ENCODE peak calls at places on chromosomes 5 and 9, in eight cellular contexts. B is fibroblast of the aortic adventitia, C is sigmoid colon, I is ovary, G is PC-9, R is mammary epithelial cell, A is endodermal cell, W is cardiac fibroblast. F is an unnamed sample.
A peak's percentile ranks its signal among the peaks of the same experiment; 100 is the strongest.

GRCh38 chr9:84736076-84736475 is 66.5 kb downstream of the NTRK2 start:
- DNase-seq in C (no peak), I (no peak), G (no peak), R (no peak), W (peak; percentile 1), A (peak; percentile 71), B (no peak), F (no peak)

GRCh38 chr9:16485575-16486321 is 384.7 kb downstream of the BNC2 start:
- DNase-seq in A (peak; percentile 92), G (no peak), C (no peak), R (no peak), I (no peak), W (no peak), B (no peak), F (no peak)

GRCh38 chr9:86721843-86722705 is 225.2 kb downstream of the GAS1 start:
- DNase-seq in W (peak; percentile 97), R (peak; percentile 72), B (peak; percentile 99), C (peak; percentile 87), I (peak; percentile 52), A (no peak), G (peak; percentile 31), F (peak; percentile 97)

GRCh38 chr5:131265318-131265803 is 1.5 kb downstream of the CDC42SE2 start:
- DNase-seq in R (no peak), W (peak; percentile 20), C (no peak), G (no peak), B (peak; percentile 32), A (no peak), I (no peak), F (peak; percentile 51)

GRCh38 chr5:62931081-62931480 is 352.5 kb downstream of the LRRC70 start:
- DNase-seq in G (no peak), B (no peak), A (no peak), C (no peak), I (no peak), W (no peak), R (no peak), F (no peak)

GRCh38 chr9:16136961-16137360 is 584.1 kb downstream of the CCDC171 start:
- DNase-seq in A (no peak), I (no peak), B (peak; percentile 82), R (no peak), G (no peak), W (peak; percentile 68), C (no peak), F (peak; percentile 98)

GRCh38 chr9:110777201-110777842 is 108.7 kb downstream of the MUSK start:
- DNase-seq in W (peak; percentile 80), G (no peak), I (no peak), C (no peak), A (no peak), R (no peak), B (peak; percentile 70), F (peak; percentile 31)

GRCh38 chr5:179162351-179163235 is 102.4 kb downstream of the ZNF354C start:
- DNase-seq in W (no peak), R (no peak), I (no peak), B (no peak), C (peak; percentile 34), A (no peak), G (no peak), F (no peak)

GRCh38 chr5:132362086-132362485 is 7.4 kb upstream of the SLC22A5 start:
- DNase-seq in G (no peak), A (no peak), R (peak; percentile 70), W (no peak), I (no peak), B (no peak), C (no peak), F (no peak)

GRCh38 chr9:4096121-4096520 is 203.7 kb downstream of the GLIS3 start:
- DNase-seq in B (no peak), R (no peak), A (no peak), G (no peak), W (peak; percentile 31), C (no peak), I (no peak), F (no peak)

GRCh38 chr5:131810510-131811249 is 13.9 kb upstream of the FNIP1 start:
- DNase-seq in G (no peak), B (peak; percentile 66), C (no peak), A (peak; percentile 50), R (no peak), I (no peak), W (peak; percentile 34), F (peak; percentile 25)

GRCh38 chr9:131422241-131422792 is 28.4 kb downstream of the PRRC2B start:
- DNase-seq in B (no peak), C (no peak), I (no peak), G (peak; percentile 64), R (peak; percentile 49), A (no peak), W (no peak), F (no peak)

GRCh38 chr9:441131-441530 is 226.5 kb downstream of the DOCK8 start:
- DNase-seq in G (no peak), I (no peak), A (no peak), B (no peak), C (no peak), R (no peak), W (no peak), F (no peak)

GRCh38 chr9:71683598-71684235 is 84.6 kb downstream of the CEMIP2 start:
- DNase-seq in I (peak; percentile 25), B (peak; percentile 18), C (no peak), A (peak; percentile 82), W (peak; percentile 67), R (peak; percentile 83), G (no peak), F (peak; percentile 60)

GRCh38 chr5:132963175-132964104 is at the start of gene AFF4:
- DNase-seq in R (peak; percentile 95), C (peak; percentile 98), B (peak; percentile 94), G (peak; percentile 97), A (peak; percentile 98), I (peak; percentile 97), W (peak; percentile 99), F (peak; percentile 94)

GRCh38 chr5:79025054-79025465 is 40.0 kb upstream of the ARSB start:
- DNase-seq in B (peak; percentile 78), A (peak; percentile 89), G (peak; percentile 60), C (peak; percentile 76), I (peak; percentile 78), W (peak; percentile 80), R (peak; percentile 30), F (peak; percentile 65)
- H3K4me3 ChIP-seq in B (peak overlapping the region; percentile 58), A (no peak overlapping the region), G (no peak overlapping the region), C (peak overlapping the region; percentile 36), I (no peak overlapping the region), W (peak overlapping the region; percentile 1), R (no peak overlapping the region), F (peak overlapping the region; percentile 28)

GRCh38 chr5:75681125-75681830 is 36.0 kb downstream of the POC5 start:
- DNase-seq in R (peak; percentile 40), I (no peak), A (no peak), C (no peak), G (no peak), W (peak; percentile 66), B (peak; percentile 76), F (peak; percentile 58)
- TF ChIP-seq CTCF in R (peak; percentile 58), I (peak; percentile 28), A (peak; percentile 86), C (peak; percentile 56), G (peak; percentile 85), W (peak; percentile 61), B (peak; percentile 70), F (peak; percentile 60)

GRCh38 chr9:124504530-124505005 is 2.6 kb downstream of the NR5A1 start:
- DNase-seq in W (no peak), A (no peak), G (no peak), R (no peak), B (no peak), I (no peak), C (no peak), F (no peak)

GRCh38 chr9:124505901-124506346 is 1.3 kb downstream of the NR5A1 start:
- DNase-seq in W (no peak), I (no peak), C (no peak), B (no peak), G (no peak), R (no peak), A (no peak), F (no peak)

GRCh38 chr9:124505006-124505900 is 1.9 kb downstream of the NR5A1 start:
- DNase-seq in R (no peak), G (no peak), A (peak; percentile 78), C (no peak), I (no peak), W (no peak), B (no peak), F (no peak)

GRCh38 chr9:124502711-124503702 is 4.2 kb downstream of the NR5A1 start:
- DNase-seq in I (peak; percentile 23), R (no peak), A (no peak), W (no peak), G (no peak), C (no peak), B (no peak), F (no peak)

DNA sequence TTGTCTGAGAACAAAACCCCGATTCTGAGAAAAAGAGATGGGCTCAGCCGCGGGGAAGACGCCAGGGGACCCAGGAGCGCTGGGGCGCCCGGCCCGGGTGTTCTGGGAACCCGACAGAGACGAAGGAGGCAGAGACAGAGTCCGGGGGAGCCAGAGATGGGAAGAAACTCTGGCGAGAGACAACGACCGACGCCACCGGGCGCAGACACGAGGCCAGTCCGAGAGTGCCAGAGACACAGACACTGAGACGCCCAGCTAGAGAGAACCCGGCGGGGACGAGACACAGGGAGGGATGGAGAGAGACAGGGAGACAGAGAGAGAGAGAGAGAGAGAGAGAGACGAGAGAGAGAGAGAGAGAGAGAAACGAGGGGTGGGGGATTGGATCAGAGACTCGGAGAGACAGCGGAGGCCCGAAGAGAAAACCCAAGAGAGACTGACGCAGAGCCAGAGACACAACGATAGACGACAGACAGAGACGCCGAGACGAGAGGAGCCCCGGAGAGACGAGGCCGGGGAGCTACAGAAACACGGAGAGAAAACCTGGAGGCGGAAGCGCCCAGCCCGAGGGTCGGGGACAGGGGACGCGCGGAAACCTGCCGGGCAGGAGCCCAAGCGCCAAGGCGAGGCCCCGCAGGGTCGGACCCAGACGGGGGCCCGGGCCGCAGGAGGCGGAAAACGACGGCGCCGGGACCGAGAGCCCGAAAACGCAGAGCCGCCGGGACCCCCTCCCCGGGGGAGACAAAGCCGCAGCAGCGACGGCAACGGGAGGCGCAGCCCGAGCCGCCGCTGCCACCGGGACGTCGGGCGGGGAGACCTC is 3.3 kb downstream of the NR5A1 start:
- DNase-seq in R (peak; percentile 12), I (no peak), A (no peak), W (no peak), G (no peak), C (no peak), B (no peak), F (no peak)
- H3K4me3 ChIP-seq in R (no peak overlapping the region), I (peak overlapping the region; percentile 19), A (no peak overlapping the region), W (no peak overlapping the region), G (no peak overlapping the region), C (peak overlapping the region; percentile 9), B (no peak overlapping the region), F (no peak overlapping the region)

GRCh38 chr9:37033141-37033540 is 927 bp downstream of the PAX5 start:
- DNase-seq in A (no peak), I (no peak), C (no peak), R (no peak), B (no peak), W (no peak), G (no peak), F (no peak)

GRCh38 chr9:37031902-37032301 is 2.2 kb downstream of the PAX5 start:
- DNase-seq in R (no peak), A (peak; percentile 39), C (no peak), B (no peak), G (no peak), I (no peak), W (no peak), F (no peak)

GRCh38 chr9:37031081-37031480 is 3.0 kb downstream of the PAX5 start:
- DNase-seq in C (no peak), G (no peak), W (no peak), A (peak; percentile 24), R (no peak), I (no peak), B (no peak), F (no peak)

GRCh38 chr9:37033753-37034319 is at the start of gene PAX5:
- DNase-seq in G (no peak), W (no peak), C (no peak), R (no peak), A (peak; percentile 32), B (no peak), I (no peak), F (no peak)

GRCh38 chr9:37032713-37033112 is 1.4 kb downstream of the PAX5 start:
- DNase-seq in B (no peak), W (no peak), R (no peak), A (peak; percentile 33), I (no peak), C (no peak), G (no peak), F (no peak)
- TF ChIP-seq CTCF in B (no peak), W (no peak), R (no peak), A (no peak), I (no peak), C (no peak), G (no peak), F (no peak)